ENCODE peak calls at places on chromosomes 6 and 20, in nine cellular contexts. One of them, this sample, is unnamed.

GRCh38 chr6:99521557-99522286 is 6.5 kb upstream of the USP45 start:
- DNase-seq in LoVo: no peak
- DNase-seq in body of pancreas: no peak
- DNase-seq in OCI-LY7: no peak
- DNase-seq in hepatic stellate cell: peak
- DNase-seq in midbrain: no peak
- DNase-seq in activated CD4-positive, alpha-beta T cell treated with anti-CD3 and anti-CD28 coated beads, Interleukin-2, amount 50 U/mL, for 4 hours: no peak
- DNase-seq in left ventricle myocardium inferior: no peak
- DNase-seq in germinal center: no peak
- DNase-seq in this sample: no peak

GRCh38 chr6:146110990-146111389 is 82.1 kb downstream of the GRM1 start:
- DNase-seq in LoVo: no peak
- DNase-seq in activated CD4-positive, alpha-beta T cell treated with anti-CD3 and anti-CD28 coated beads, Interleukin-2, amount 50 U/mL, for 4 hours: no peak
- DNase-seq in midbrain: no peak
- DNase-seq in hepatic stellate cell: no peak
- DNase-seq in germinal center: no peak
- DNase-seq in left ventricle myocardium inferior: no peak
- DNase-seq in OCI-LY7: no peak
- DNase-seq in body of pancreas: no peak
- DNase-seq in this sample: no peak

GRCh38 chr20:38128691-38129090 is 36.4 kb downstream of the TGM2 start:
- DNase-seq in left ventricle myocardium inferior: no peak
- DNase-seq in activated CD4-positive, alpha-beta T cell treated with anti-CD3 and anti-CD28 coated beads, Interleukin-2, amount 50 U/mL, for 4 hours: no peak
- DNase-seq in body of pancreas: no peak
- DNase-seq in hepatic stellate cell: no peak
- DNase-seq in LoVo: no peak
- DNase-seq in germinal center: no peak
- DNase-seq in midbrain: no peak
- DNase-seq in OCI-LY7: no peak
- DNase-seq in this sample: no peak

GRCh38 chr6:156359912-156360311 is 417.3 kb upstream of the ARID1B start:
- DNase-seq in activated CD4-positive, alpha-beta T cell treated with anti-CD3 and anti-CD28 coated beads, Interleukin-2, amount 50 U/mL, for 4 hours: no peak
- DNase-seq in body of pancreas: no peak
- DNase-seq in OCI-LY7: no peak
- DNase-seq in midbrain: no peak
- DNase-seq in left ventricle myocardium inferior: no peak
- DNase-seq in germinal center: no peak
- DNase-seq in hepatic stellate cell: no peak
- DNase-seq in LoVo: no peak
- DNase-seq in this sample: no peak

GRCh38 chr6:10626154-10626741 is 68.2 kb downstream of the C6orf52 start:
- DNase-seq in left ventricle myocardium inferior: no peak
- DNase-seq in midbrain: no peak
- DNase-seq in LoVo: no peak
- DNase-seq in activated CD4-positive, alpha-beta T cell treated with anti-CD3 and anti-CD28 coated beads, Interleukin-2, amount 50 U/mL, for 4 hours: no peak
- DNase-seq in hepatic stellate cell: no peak
- DNase-seq in OCI-LY7: no peak
- DNase-seq in body of pancreas: no peak
- DNase-seq in germinal center: no peak
- DNase-seq in this sample: no peak

GRCh38 chr6:11575408-11576033 is 38.0 kb downstream of the TMEM170B start:
- DNase-seq in activated CD4-positive, alpha-beta T cell treated with anti-CD3 and anti-CD28 coated beads, Interleukin-2, amount 50 U/mL, for 4 hours: peak
- DNase-seq in LoVo: peak
- DNase-seq in midbrain: peak
- DNase-seq in left ventricle myocardium inferior: no peak
- DNase-seq in hepatic stellate cell: peak
- DNase-seq in germinal center: peak
- DNase-seq in body of pancreas: peak
- DNase-seq in OCI-LY7: peak
- DNase-seq in this sample: peak

GRCh38 chr6:5762561-5762968 is 244.2 kb downstream of the NRN1 start:
- DNase-seq in midbrain: no peak
- DNase-seq in germinal center: no peak
- DNase-seq in LoVo: no peak
- DNase-seq in OCI-LY7: no peak
- DNase-seq in hepatic stellate cell: no peak
- DNase-seq in body of pancreas: no peak
- DNase-seq in activated CD4-positive, alpha-beta T cell treated with anti-CD3 and anti-CD28 coated beads, Interleukin-2, amount 50 U/mL, for 4 hours: no peak
- DNase-seq in left ventricle myocardium inferior: peak
- DNase-seq in this sample: no peak

GRCh38 chr20:51095755-51096509 is 73.0 kb upstream of the KCNG1 start:
- DNase-seq in germinal center: no peak
- DNase-seq in midbrain: peak
- DNase-seq in hepatic stellate cell: no peak
- DNase-seq in left ventricle myocardium inferior: no peak
- DNase-seq in body of pancreas: no peak
- DNase-seq in LoVo: no peak
- DNase-seq in activated CD4-positive, alpha-beta T cell treated with anti-CD3 and anti-CD28 coated beads, Interleukin-2, amount 50 U/mL, for 4 hours: no peak
- DNase-seq in OCI-LY7: peak
- DNase-seq in this sample: no peak

GRCh38 chr6:28311139-28311823 is 24.7 kb downstream of the ZSCAN31 start:
- DNase-seq in midbrain: no peak
- DNase-seq in activated CD4-positive, alpha-beta T cell treated with anti-CD3 and anti-CD28 coated beads, Interleukin-2, amount 50 U/mL, for 4 hours: no peak
- DNase-seq in germinal center: no peak
- DNase-seq in left ventricle myocardium inferior: no peak
- DNase-seq in LoVo: no peak
- DNase-seq in OCI-LY7: no peak
- DNase-seq in hepatic stellate cell: no peak
- DNase-seq in body of pancreas: no peak
- DNase-seq in this sample: no peak

GRCh38 chr6:52672422-52673025 is 1.6 kb downstream of the TMEM14A start:
- DNase-seq in LoVo: peak
- DNase-seq in hepatic stellate cell: peak
- DNase-seq in midbrain: no peak
- DNase-seq in OCI-LY7: no peak
- DNase-seq in activated CD4-positive, alpha-beta T cell treated with anti-CD3 and anti-CD28 coated beads, Interleukin-2, amount 50 U/mL, for 4 hours: no peak
- DNase-seq in left ventricle myocardium inferior: no peak
- DNase-seq in body of pancreas: peak
- DNase-seq in germinal center: no peak
- DNase-seq in this sample: no peak

GRCh38 chr6:6600865-6601264 is 12.3 kb downstream of the LY86 start:
- DNase-seq in left ventricle myocardium inferior: no peak
- DNase-seq in germinal center: no peak
- DNase-seq in midbrain: no peak
- DNase-seq in body of pancreas: no peak
- DNase-seq in LoVo: no peak
- DNase-seq in activated CD4-positive, alpha-beta T cell treated with anti-CD3 and anti-CD28 coated beads, Interleukin-2, amount 50 U/mL, for 4 hours: no peak
- DNase-seq in hepatic stellate cell: no peak
- DNase-seq in OCI-LY7: no peak
- DNase-seq in this sample: no peak

GRCh38 chr6:112180095-112180820 is 74.1 kb downstream of the LAMA4 start:
- DNase-seq in left ventricle myocardium inferior: no peak
- DNase-seq in activated CD4-positive, alpha-beta T cell treated with anti-CD3 and anti-CD28 coated beads, Interleukin-2, amount 50 U/mL, for 4 hours: no peak
- DNase-seq in body of pancreas: peak
- DNase-seq in germinal center: peak
- DNase-seq in LoVo: peak
- DNase-seq in midbrain: peak
- DNase-seq in OCI-LY7: peak
- DNase-seq in hepatic stellate cell: peak
- DNase-seq in this sample: peak

GRCh38 chr20:49792006-49792405 is 20.6 kb upstream of the SLC9A8 start:
- DNase-seq in activated CD4-positive, alpha-beta T cell treated with anti-CD3 and anti-CD28 coated beads, Interleukin-2, amount 50 U/mL, for 4 hours: no peak
- DNase-seq in germinal center: no peak
- DNase-seq in midbrain: no peak
- DNase-seq in hepatic stellate cell: no peak
- DNase-seq in left ventricle myocardium inferior: no peak
- DNase-seq in LoVo: no peak
- DNase-seq in body of pancreas: no peak
- DNase-seq in OCI-LY7: no peak
- DNase-seq in this sample: no peak

GRCh38 chr20:9301129-9302072 is 213.0 kb upstream of the LAMP5 start:
- DNase-seq in OCI-LY7: no peak
- DNase-seq in body of pancreas: no peak
- DNase-seq in hepatic stellate cell: no peak
- DNase-seq in LoVo: peak
- DNase-seq in germinal center: no peak
- DNase-seq in left ventricle myocardium inferior: no peak
- DNase-seq in activated CD4-positive, alpha-beta T cell treated with anti-CD3 and anti-CD28 coated beads, Interleukin-2, amount 50 U/mL, for 4 hours: no peak
- DNase-seq in midbrain: peak
- DNase-seq in this sample: no peak

GRCh38 chr6:142946924-142947701 is 2.1 kb upstream of the HIVEP2 start:
- DNase-seq in germinal center: peak
- DNase-seq in OCI-LY7: peak
- DNase-seq in hepatic stellate cell: peak
- DNase-seq in body of pancreas: peak
- DNase-seq in LoVo: peak
- DNase-seq in midbrain: peak
- DNase-seq in left ventricle myocardium inferior: peak
- DNase-seq in activated CD4-positive, alpha-beta T cell treated with anti-CD3 and anti-CD28 coated beads, Interleukin-2, amount 50 U/mL, for 4 hours: peak
- DNase-seq in this sample: peak

GRCh38 chr20:43662943-43663655 is 3.8 kb upstream of the MYBL2 start:
- DNase-seq in midbrain: no peak
- DNase-seq in germinal center: no peak
- DNase-seq in activated CD4-positive, alpha-beta T cell treated with anti-CD3 and anti-CD28 coated beads, Interleukin-2, amount 50 U/mL, for 4 hours: no peak
- DNase-seq in left ventricle myocardium inferior: no peak
- DNase-seq in LoVo: peak
- DNase-seq in OCI-LY7: no peak
- DNase-seq in hepatic stellate cell: peak
- DNase-seq in body of pancreas: no peak
- DNase-seq in this sample: no peak

GRCh38 chr6:10425973-10426780 is 11.3 kb upstream of the TFAP2A start:
- DNase-seq in left ventricle myocardium inferior: no peak
- DNase-seq in activated CD4-positive, alpha-beta T cell treated with anti-CD3 and anti-CD28 coated beads, Interleukin-2, amount 50 U/mL, for 4 hours: no peak
- DNase-seq in LoVo: peak
- DNase-seq in body of pancreas: no peak
- DNase-seq in midbrain: no peak
- DNase-seq in hepatic stellate cell: peak
- DNase-seq in OCI-LY7: peak
- DNase-seq in germinal center: peak
- DNase-seq in this sample: no peak

GRCh38 chr6:159788276-159788675 is 1.1 kb downstream of the TCP1 start:
- DNase-seq in activated CD4-positive, alpha-beta T cell treated with anti-CD3 and anti-CD28 coated beads, Interleukin-2, amount 50 U/mL, for 4 hours: no peak
- DNase-seq in OCI-LY7: peak
- DNase-seq in left ventricle myocardium inferior: no peak
- DNase-seq in hepatic stellate cell: no peak
- DNase-seq in midbrain: no peak
- DNase-seq in body of pancreas: no peak
- DNase-seq in germinal center: no peak
- DNase-seq in LoVo: no peak
- DNase-seq in this sample: no peak

GRCh38 chr6:149454405-149454848 is 30.4 kb downstream of the ZC3H12D start:
- DNase-seq in LoVo: peak
- DNase-seq in body of pancreas: peak
- DNase-seq in activated CD4-positive, alpha-beta T cell treated with anti-CD3 and anti-CD28 coated beads, Interleukin-2, amount 50 U/mL, for 4 hours: no peak
- DNase-seq in hepatic stellate cell: peak
- DNase-seq in OCI-LY7: no peak
- DNase-seq in germinal center: no peak
- DNase-seq in left ventricle myocardium inferior: peak
- DNase-seq in midbrain: peak
- DNase-seq in this sample: no peak

GRCh38 chr20:45445805-45446562 is 23.6 kb upstream of the WFDC2 start:
- DNase-seq in OCI-LY7: peak
- DNase-seq in hepatic stellate cell: no peak
- DNase-seq in body of pancreas: no peak
- DNase-seq in LoVo: peak
- DNase-seq in midbrain: no peak
- DNase-seq in activated CD4-positive, alpha-beta T cell treated with anti-CD3 and anti-CD28 coated beads, Interleukin-2, amount 50 U/mL, for 4 hours: no peak
- DNase-seq in germinal center: peak
- DNase-seq in left ventricle myocardium inferior: no peak
- DNase-seq in this sample: peak

GRCh38 chr20:50862546-50862945 is 67.7 kb downstream of the BCAS4 start:
- DNase-seq in hepatic stellate cell: no peak
- DNase-seq in OCI-LY7: no peak
- DNase-seq in activated CD4-positive, alpha-beta T cell treated with anti-CD3 and anti-CD28 coated beads, Interleukin-2, amount 50 U/mL, for 4 hours: no peak
- DNase-seq in germinal center: no peak
- DNase-seq in body of pancreas: no peak
- DNase-seq in LoVo: no peak
- DNase-seq in left ventricle myocardium inferior: no peak
- DNase-seq in midbrain: no peak
- DNase-seq in this sample: no peak

GRCh38 chr6:16354692-16355091 is 116.3 kb downstream of the GMPR start:
- DNase-seq in body of pancreas: no peak
- DNase-seq in midbrain: no peak
- DNase-seq in hepatic stellate cell: no peak
- DNase-seq in OCI-LY7: no peak
- DNase-seq in LoVo: no peak
- DNase-seq in activated CD4-positive, alpha-beta T cell treated with anti-CD3 and anti-CD28 coated beads, Interleukin-2, amount 50 U/mL, for 4 hours: no peak
- DNase-seq in left ventricle myocardium inferior: no peak
- DNase-seq in germinal center: no peak
- DNase-seq in this sample: no peak

GRCh38 chr6:52552278-52552643 is 24.6 kb downstream of the TRAM2 start:
- DNase-seq in activated CD4-positive, alpha-beta T cell treated with anti-CD3 and anti-CD28 coated beads, Interleukin-2, amount 50 U/mL, for 4 hours: no peak
- DNase-seq in OCI-LY7: peak
- DNase-seq in body of pancreas: no peak
- DNase-seq in LoVo: no peak
- DNase-seq in hepatic stellate cell: no peak
- DNase-seq in left ventricle myocardium inferior: no peak
- DNase-seq in germinal center: peak
- DNase-seq in midbrain: no peak
- DNase-seq in this sample: no peak

GRCh38 chr6:13488015-13488895 is 855 bp upstream of the GFOD1 start:
- DNase-seq in left ventricle myocardium inferior: peak
- DNase-seq in hepatic stellate cell: peak
- DNase-seq in OCI-LY7: no peak
- DNase-seq in germinal center: peak
- DNase-seq in LoVo: no peak
- DNase-seq in activated CD4-positive, alpha-beta T cell treated with anti-CD3 and anti-CD28 coated beads, Interleukin-2, amount 50 U/mL, for 4 hours: peak
- DNase-seq in midbrain: no peak
- DNase-seq in body of pancreas: peak
- DNase-seq in this sample: no peak

GRCh38 chr6:137286926-137287325 is 67.7 kb upstream of the IFNGR1 start:
- DNase-seq in OCI-LY7: no peak
- DNase-seq in germinal center: no peak
- DNase-seq in midbrain: no peak
- DNase-seq in LoVo: no peak
- DNase-seq in activated CD4-positive, alpha-beta T cell treated with anti-CD3 and anti-CD28 coated beads, Interleukin-2, amount 50 U/mL, for 4 hours: no peak
- DNase-seq in hepatic stellate cell: no peak
- DNase-seq in body of pancreas: no peak
- DNase-seq in left ventricle myocardium inferior: no peak
- DNase-seq in this sample: no peak

GRCh38 chr20:460707-461106 is 1.6 kb downstream of the TBC1D20 start:
- DNase-seq in germinal center: no peak
- DNase-seq in LoVo: no peak
- DNase-seq in body of pancreas: no peak
- DNase-seq in left ventricle myocardium inferior: no peak
- DNase-seq in OCI-LY7: no peak
- DNase-seq in midbrain: peak
- DNase-seq in activated CD4-positive, alpha-beta T cell treated with anti-CD3 and anti-CD28 coated beads, Interleukin-2, amount 50 U/mL, for 4 hours: no peak
- DNase-seq in hepatic stellate cell: no peak
- DNase-seq in this sample: no peak

GRCh38 chr20:31849306-31849930 is 4.0 kb upstream of the FOXS1 start:
- DNase-seq in body of pancreas: peak
- DNase-seq in OCI-LY7: no peak
- DNase-seq in activated CD4-positive, alpha-beta T cell treated with anti-CD3 and anti-CD28 coated beads, Interleukin-2, amount 50 U/mL, for 4 hours: no peak
- DNase-seq in germinal center: no peak
- DNase-seq in hepatic stellate cell: no peak
- DNase-seq in LoVo: no peak
- DNase-seq in midbrain: no peak
- DNase-seq in left ventricle myocardium inferior: no peak
- DNase-seq in this sample: no peak

GRCh38 chr20:51036827-51037229 is 13.9 kb upstream of the KCNG1 start:
- DNase-seq in hepatic stellate cell: no peak
- DNase-seq in body of pancreas: no peak
- DNase-seq in OCI-LY7: no peak
- DNase-seq in midbrain: no peak
- DNase-seq in left ventricle myocardium inferior: no peak
- DNase-seq in LoVo: no peak
- DNase-seq in activated CD4-positive, alpha-beta T cell treated with anti-CD3 and anti-CD28 coated beads, Interleukin-2, amount 50 U/mL, for 4 hours: no peak
- DNase-seq in germinal center: no peak
- DNase-seq in this sample: no peak